ENCODE peak calls at places on chromosome 17, in ten cellular contexts. S, J, B, Y, E, C, P, V, T and N are unnamed samples. For H3K9me3, the result is how much of the 10 kb centered on the place peaks cover.

GRCh38 chr17:19381741-19382444 is 3.6 kb downstream of the MAPK7 start:
- DNase-seq in S (no peak), J (no peak), B (no peak), Y (no peak), E (peak), C (no peak), P (no peak), V (no peak), T (no peak), N (peak)

GRCh38 chr17:81043725-81044427 is 8.9 kb downstream of the BAIAP2 start:
- DNase-seq in S (no peak), J (peak), B (peak), Y (no peak), E (peak), C (peak), P (peak), V (no peak), T (no peak), N (peak)

GRCh38 chr17:40304464-40304863 is 4.5 kb upstream of the RARA start:
- DNase-seq in S (no peak), J (no peak), B (no peak), Y (no peak), E (no peak), C (no peak), P (no peak), V (no peak), T (no peak), N (no peak)

GRCh38 chr17:31512104-31512740 is 120.7 kb downstream of the RAB11FIP4 start:
- DNase-seq in S (no peak), J (no peak), B (no peak), Y (no peak), E (no peak), C (no peak), P (peak), V (no peak), T (no peak), N (no peak)

GRCh38 chr17:2138768-2139167 is 83.9 kb downstream of the HIC1 start:
- DNase-seq in S (no peak), J (no peak), B (peak), Y (peak), E (no peak), C (no peak), P (peak), V (no peak), T (no peak), N (peak)

GRCh38 chr17:80364091-80364691 is 50.8 kb upstream of the ENDOV start:
- DNase-seq in S (no peak), J (peak), B (peak), Y (no peak), E (peak), C (peak), P (peak), V (no peak), T (peak), N (no peak)

GRCh38 chr17:7477392-7478275 is 1.8 kb downstream of the ZBTB4 start:
- DNase-seq in S (no peak), J (no peak), B (peak), Y (peak), E (peak), C (no peak), P (peak), V (no peak), T (peak), N (no peak)

GRCh38 chr17:29717817-29718216 is 95.1 kb upstream of the CORO6 start:
- DNase-seq in S (no peak), J (no peak), B (no peak), Y (no peak), E (no peak), C (no peak), P (no peak), V (no peak), T (no peak), N (no peak)

DNA sequence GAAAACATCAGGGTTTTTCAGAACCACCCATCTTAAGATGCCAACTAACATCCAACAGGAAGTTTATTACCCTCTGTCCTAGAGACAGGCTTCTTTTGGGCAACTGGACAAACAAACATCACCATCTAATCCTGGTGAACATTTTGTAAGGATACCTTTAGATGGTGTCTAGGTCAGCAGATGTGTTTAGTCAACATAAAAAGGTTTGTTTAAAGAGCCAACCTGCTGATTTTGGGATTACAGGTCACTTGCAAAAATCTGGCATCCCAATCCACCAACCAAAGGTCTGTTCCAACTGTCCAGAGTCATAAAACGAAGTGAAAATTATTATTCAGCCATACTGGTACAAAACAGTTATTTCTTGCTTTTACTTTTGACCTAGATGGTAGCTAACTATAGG is 145.2 kb upstream of the C17orf78 start:
- DNase-seq in S (no peak), J (no peak), B (no peak), Y (no peak), E (no peak), C (no peak), P (no peak), V (no peak), T (no peak), N (no peak)
- TF ChIP-seq CTCF in S (no peak), J (no peak), B (no peak), Y (no peak), E (no peak), C (no peak), P (no peak), V (no peak), T (no peak), N (no peak)

DNA sequence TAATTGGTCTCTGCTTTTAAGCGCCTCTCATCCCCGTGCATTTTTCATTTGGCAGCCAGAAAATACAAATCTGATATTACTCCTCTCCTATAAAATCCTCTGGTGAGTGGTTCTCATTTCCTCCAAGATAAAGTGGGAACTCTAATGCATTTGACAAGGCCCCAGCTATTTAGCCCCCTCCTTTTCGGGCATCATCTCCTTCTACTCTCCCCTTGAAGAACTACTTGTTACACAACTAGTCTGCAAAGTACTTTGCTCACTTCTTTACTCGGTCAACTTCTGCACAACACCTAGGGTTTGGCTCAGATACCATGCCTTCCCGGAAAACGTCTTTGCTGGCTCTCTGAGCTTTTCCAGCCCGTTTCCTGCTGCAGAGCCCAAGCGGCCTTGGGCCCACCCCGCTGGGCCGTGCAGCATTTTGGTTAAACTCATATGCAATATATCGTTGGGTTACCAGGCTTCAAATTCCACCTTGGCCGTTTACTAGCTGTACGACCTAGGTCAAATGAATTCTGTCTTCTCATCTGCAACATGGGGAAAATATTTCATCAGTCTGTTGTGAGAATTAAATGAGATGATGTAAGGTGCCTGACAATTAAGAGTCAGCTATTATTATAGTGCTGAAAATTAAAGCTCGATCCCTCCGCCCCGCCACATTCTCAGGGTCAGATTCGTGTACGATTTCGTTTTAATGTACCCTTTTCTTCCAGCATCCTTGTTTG is 883 bp upstream of the TAF15 start:
- DNase-seq in S (no peak), J (no peak), B (no peak), Y (no peak), E (no peak), C (no peak), P (no peak), V (no peak), T (no peak), N (no peak)
- H3K9me3 ChIP-seq in S (under half), J (under half), B (under half), Y (under half), E (under half), C (under half), P (under half), V (under half), T (under half), N (under half)

DNA sequence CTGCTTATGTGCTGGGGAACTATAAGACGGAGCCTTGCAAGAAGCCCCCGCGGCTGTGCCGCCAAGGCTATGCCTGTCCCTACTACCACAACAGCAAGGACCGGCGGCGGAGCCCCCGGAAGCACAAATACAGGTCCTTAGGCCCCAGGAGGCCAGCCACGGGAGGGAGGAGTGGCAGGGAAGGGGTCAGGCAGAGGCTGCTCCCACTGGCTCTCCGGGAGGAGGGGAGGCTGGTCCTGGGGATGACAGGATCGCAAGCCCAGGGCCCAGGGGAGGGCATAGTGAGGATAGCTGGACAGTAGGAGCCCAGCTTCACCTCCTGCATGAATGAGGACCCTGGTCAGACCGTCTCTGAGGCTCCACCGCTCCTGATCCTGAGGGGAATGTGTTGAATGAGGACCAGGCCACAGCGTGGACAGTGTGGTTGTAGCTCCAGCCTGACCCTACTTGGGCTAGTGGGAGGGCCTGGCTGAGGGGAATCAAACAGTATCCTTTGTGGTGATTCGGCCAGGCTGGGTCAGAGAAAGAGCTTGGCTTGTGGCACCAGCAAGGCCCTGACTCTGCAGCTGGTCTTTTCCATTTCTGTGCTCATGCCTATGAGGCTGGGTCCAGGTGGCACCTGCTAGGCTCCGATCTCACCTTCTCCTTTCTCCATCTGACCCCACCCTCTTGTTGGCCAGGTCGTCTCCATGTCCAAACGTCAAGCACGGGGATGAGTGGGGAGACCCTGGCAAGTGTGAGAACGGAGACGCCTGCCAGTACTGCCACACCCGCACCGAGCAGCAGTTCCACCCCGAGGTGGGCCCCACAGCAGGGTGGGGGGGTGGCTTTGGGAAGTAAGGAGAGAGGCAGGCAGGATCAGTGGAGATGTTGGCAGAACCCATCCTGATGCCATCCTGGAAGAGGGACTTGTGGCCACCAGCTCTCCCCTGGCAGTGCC is 28.7 kb downstream of the UNK start:
- DNase-seq in S (no peak), J (no peak), B (peak), Y (no peak), E (no peak), C (no peak), P (no peak), V (no peak), T (no peak), N (peak)
- TF ChIP-seq POLR2A in S (no peak), J (no peak), B (no peak), Y (no peak), E (no peak), C (no peak), P (no peak), V (no peak), T (no peak), N (no peak)

GRCh38 chr17:63440127-63440769 is 5.9 kb downstream of the CYB561 start:
- DNase-seq in S (no peak), J (no peak), B (no peak), Y (peak), E (peak), C (no peak), P (no peak), V (no peak), T (no peak), N (no peak)
- TF ChIP-seq CTCF in S (no peak), J (no peak), B (no peak), Y (no peak), E (no peak), C (no peak), P (no peak), V (no peak), T (no peak), N (no peak)

GRCh38 chr17:21602176-21602575 is 90.1 kb upstream of the KCNJ18 start:
- DNase-seq in S (no peak), J (no peak), B (no peak), Y (no peak), E (no peak), C (no peak), P (no peak), V (no peak), T (no peak), N (no peak)
- H3K9me3 ChIP-seq in S (under half), J (under half), B (under half), Y (under half), E (under half), C (under half), P (under half), V (under half), T (under half), N (under half)

DNA sequence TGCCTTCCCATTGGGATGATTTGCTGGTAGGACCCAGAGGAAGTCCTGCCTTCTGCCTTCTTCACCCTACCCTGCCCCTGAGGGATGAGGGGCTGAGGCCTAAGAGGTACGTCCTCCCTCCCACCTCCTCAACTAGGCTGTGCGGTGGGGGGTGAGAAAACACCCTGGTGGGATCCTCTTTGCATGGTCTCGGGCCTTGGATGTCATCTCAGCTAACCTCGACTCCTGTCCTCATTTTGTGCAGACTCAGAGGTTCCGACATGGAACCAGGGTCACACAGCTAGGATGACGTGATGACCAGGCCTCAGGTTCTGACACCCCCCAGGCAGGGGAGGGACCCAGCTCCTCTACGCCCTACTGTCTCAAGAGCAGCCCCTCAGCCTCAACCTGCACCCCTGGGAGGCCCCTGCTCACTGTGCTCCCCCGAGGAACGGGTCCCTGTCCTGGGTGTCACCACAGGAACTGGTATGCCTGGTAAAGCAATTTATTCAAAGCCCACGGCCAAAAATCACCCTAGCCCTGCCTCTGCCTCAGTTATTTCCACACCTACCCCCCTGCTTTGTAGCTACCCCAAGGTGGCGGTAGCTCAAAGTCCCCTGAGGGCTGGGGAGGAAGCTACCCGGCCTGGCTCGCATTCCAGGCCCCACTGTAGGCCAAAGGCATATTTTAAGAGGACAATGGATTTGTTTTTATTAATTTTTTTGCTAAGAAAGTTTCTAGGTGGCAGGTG is 17.5 kb downstream of the UNC13D start:
- DNase-seq in S (no peak), J (no peak), B (no peak), Y (no peak), E (peak), C (no peak), P (no peak), V (no peak), T (no peak), N (no peak)
- TF ChIP-seq POLR2A in S (peak), J (no peak), B (no peak), Y (no peak), E (no peak), C (no peak), P (no peak), V (no peak), T (no peak), N (no peak)